ENCODE peak calls at places on chromosomes 3 and 15, in seven cellular contexts. H is H9, O is IMR-90, A is neuronal stem cell, R is mesendoderm, D is mesenchymal stem cell, E is H1. K is an unnamed sample.

GRCh38 chr15:58585668-58586461 is 154.1 kb downstream of the LIPC start:
- DNase-seq in A (no peak), O (no peak), D (no peak), E (no peak), R (no peak), H (no peak), K (no peak)

GRCh38 chr3:71421820-71422566 is 161.5 kb downstream of the FOXP1 start:
- DNase-seq in R (no peak), A (no peak), D (no peak), E (no peak), O (no peak), H (no peak), K (no peak)

GRCh38 chr15:42784705-42785104 is 47.8 kb upstream of the CDAN1 start:
- DNase-seq in R (no peak), O (no peak), E (no peak), D (no peak), A (no peak), H (no peak), K (no peak)

GRCh38 chr3:71247221-71247947 is 336.1 kb downstream of the FOXP1 start:
- DNase-seq in H (peak; percentile 75), O (peak; percentile 67), R (peak; percentile 94), E (no peak), A (no peak), D (no peak), K (no peak)

GRCh38 chr3:73611176-73611575 is 13.6 kb downstream of the PDZRN3 start:
- DNase-seq in A (no peak), D (peak; percentile 52), H (no peak), E (no peak), O (peak; percentile 36), R (no peak), K (no peak)

GRCh38 chr3:8762607-8763377 is 6.6 kb downstream of the OXTR start:
- DNase-seq in D (no peak), R (no peak), A (no peak), E (peak; percentile 34), O (no peak), H (peak; percentile 14), K (no peak)

GRCh38 chr15:70526974-70527325 is 236.4 kb downstream of the UACA start:
- DNase-seq in O (no peak), R (no peak), H (no peak), D (no peak), E (peak; percentile 17), A (no peak), K (no peak)

GRCh38 chr3:52293491-52294319 is 6.1 kb downstream of the GLYCTK start:
- DNase-seq in R (no peak), E (no peak), D (no peak), O (no peak), A (no peak), H (no peak), K (no peak)

GRCh38 chr3:172307143-172307560 is 141.1 kb downstream of the GHSR start:
- DNase-seq in D (peak; percentile 77), H (no peak), A (no peak), O (peak; percentile 70), R (no peak), E (no peak), K (peak; percentile 71)

GRCh38 chr15:58771621-58772235 is 626 bp downstream of the MINDY2 start:
- DNase-seq in R (peak; percentile 77), E (no peak), A (no peak), O (no peak), D (no peak), H (peak; percentile 70), K (peak; percentile 62)

GRCh38 chr15:32735948-32736347 is 18.1 kb downstream of the GREM1 start:
- DNase-seq in O (no peak), D (no peak), H (no peak), E (no peak), R (no peak), A (no peak), K (no peak)

GRCh38 chr15:68228971-68229385 is 550 bp downstream of the CLN6 start:
- DNase-seq in E (no peak), O (peak; percentile 9), H (no peak), D (no peak), R (peak; percentile 51), A (no peak), K (no peak)

GRCh38 chr15:88717342-88718017 is 78.7 kb downstream of the ISG20 start:
- DNase-seq in R (no peak), D (no peak), O (no peak), E (no peak), A (no peak), H (no peak), K (no peak)

GRCh38 chr15:63344737-63345390 is 36.8 kb downstream of the CA12 start:
- DNase-seq in D (peak; percentile 40), A (no peak), H (no peak), R (no peak), E (no peak), O (peak; percentile 47), K (no peak)

GRCh38 chr15:77023576-77024272 is 28.8 kb downstream of the PSTPIP1 start:
- DNase-seq in H (peak; percentile 28), R (no peak), D (no peak), A (no peak), O (no peak), E (no peak), K (no peak)

GRCh38 chr3:119794401-119794800 is 12.5 kb downstream of the NR1I2 start:
- DNase-seq in E (no peak), D (no peak), R (no peak), O (no peak), H (no peak), A (no peak), K (no peak)

GRCh38 chr3:119796785-119797184 is 14.9 kb downstream of the NR1I2 start:
- DNase-seq in E (no peak), A (no peak), D (no peak), O (no peak), R (no peak), H (no peak), K (no peak)

GRCh38 chr3:119796368-119796767 is 14.5 kb downstream of the NR1I2 start:
- DNase-seq in H (no peak), A (no peak), R (no peak), E (no peak), D (no peak), O (no peak), K (no peak)

GRCh38 chr3:119794971-119795612 is 13.2 kb downstream of the NR1I2 start:
- DNase-seq in H (peak; percentile 78), E (no peak), A (peak; percentile 64), R (peak; percentile 97), D (peak; percentile 11), O (no peak), K (peak; percentile 80)

DNA sequence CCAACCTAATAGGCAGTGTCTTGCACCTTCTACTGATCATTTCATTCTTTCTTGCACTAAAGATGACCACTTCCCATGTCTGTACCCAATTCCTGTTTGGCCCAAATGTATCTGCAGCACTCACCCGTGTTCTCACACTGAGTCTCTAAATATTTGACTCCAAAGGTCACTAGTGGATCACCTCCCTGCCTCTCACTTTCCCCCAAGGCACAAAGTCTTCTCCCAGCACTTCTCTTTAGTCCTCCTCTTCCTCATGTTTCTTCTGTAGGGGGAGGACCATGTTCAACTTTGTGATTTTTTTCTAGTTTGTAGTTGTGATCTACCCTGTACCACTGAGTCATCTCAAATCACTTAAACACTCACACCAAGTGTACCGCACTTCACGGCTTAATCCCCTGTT is 13.9 kb downstream of the NR1I2 start:
- DNase-seq in E (no peak), H (no peak), A (no peak), R (no peak), O (no peak), D (no peak), K (no peak)
- H3K4me2 ChIP-seq in E (no peak overlapping the region), H (no peak overlapping the region), A (no peak overlapping the region), R (no peak overlapping the region), O (no peak overlapping the region), D (no peak overlapping the region), K (peak overlapping the region; percentile 50)

DNA sequence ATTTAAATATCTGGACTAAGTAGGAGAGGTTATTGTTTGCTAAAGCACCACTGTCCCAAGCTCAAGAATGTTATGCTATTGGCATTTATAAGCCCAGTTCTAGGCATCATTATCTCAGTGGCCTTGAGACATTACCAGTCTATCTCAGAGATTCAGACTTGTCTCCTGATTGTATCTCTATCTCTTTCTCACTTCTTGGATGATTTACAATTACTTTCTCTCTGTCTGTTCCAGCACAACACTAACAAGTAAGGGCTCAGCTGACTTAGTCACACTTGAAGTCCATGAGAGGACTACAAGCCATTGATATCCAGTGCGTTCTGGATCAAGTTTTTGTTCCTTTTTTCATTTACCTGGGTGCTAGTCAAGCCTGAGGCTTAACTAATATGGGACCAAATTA is 60.2 kb downstream of the TRIM69 start:
- DNase-seq in A (no peak), H (no peak), E (no peak), O (no peak), D (no peak), R (no peak), K (no peak)
- H2BK5ac ChIP-seq in A (no peak overlapping the region), H (no peak overlapping the region), E (no peak overlapping the region), O (no peak overlapping the region), D (no peak overlapping the region), R (no peak overlapping the region), K (no peak overlapping the region)

DNA sequence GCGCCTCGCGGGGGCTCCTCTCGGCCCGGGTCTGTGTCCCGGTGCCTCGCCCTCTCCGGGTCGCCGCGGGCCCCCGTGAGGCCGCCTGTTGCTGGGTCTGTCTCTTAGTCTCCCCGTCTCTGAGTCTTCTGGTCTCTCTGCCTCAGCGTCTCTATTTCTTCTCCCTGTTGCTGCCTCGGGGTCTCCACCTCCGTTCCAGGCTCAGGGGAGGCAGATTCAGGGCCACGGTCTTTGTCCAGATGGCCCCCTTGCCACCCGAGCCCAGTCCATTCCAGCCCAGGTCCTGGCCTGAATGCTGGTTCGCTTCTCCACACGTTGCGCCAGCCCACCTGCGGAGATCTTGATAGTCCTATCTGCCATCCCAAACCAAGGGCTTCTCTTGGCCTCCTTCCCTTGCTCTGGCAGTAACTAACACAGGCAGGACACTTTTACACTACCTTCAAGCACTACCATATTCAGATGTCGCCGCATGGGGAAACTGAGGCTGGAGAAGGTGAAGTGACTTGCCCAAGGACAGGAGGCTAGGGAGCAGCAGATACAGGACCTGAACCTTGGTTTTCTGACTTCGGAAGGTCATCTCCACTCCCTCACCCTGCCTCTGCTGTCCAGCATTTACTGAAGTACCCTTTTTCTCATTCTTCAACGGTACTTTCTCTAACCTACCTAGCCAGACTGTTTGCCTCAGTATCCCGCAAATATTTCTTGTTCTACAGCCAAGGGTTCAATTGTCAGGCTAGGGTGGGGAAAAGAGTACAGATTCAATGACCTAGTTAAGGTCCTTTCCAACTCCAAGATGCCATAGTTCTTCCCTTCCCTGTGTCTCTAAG is 616 bp upstream of the IGDCC4 start:
- DNase-seq in R (peak; percentile 67), E (peak; percentile 64), H (peak; percentile 58), O (no peak), D (peak; percentile 7), A (no peak), K (peak; percentile 15)
- H3K4me2 ChIP-seq in R (peak overlapping the region; percentile 83), E (peak overlapping the region; percentile 92), H (peak overlapping the region; percentile 77), O (peak overlapping the region; percentile 34), D (peak overlapping the region; percentile 71), A (peak overlapping the region; percentile 85), K (peak overlapping the region; percentile 93)

GRCh38 chr3:149845570-149846244 is 32.7 kb downstream of the RNF13 start:
- DNase-seq in A (no peak), D (no peak), H (no peak), O (peak; percentile 1), E (no peak), R (no peak), K (no peak)

GRCh38 chr3:149848238-149848637 is 35.2 kb downstream of the RNF13 start:
- DNase-seq in R (no peak), O (no peak), A (no peak), E (no peak), D (no peak), H (no peak), K (peak; percentile 2)

GRCh38 chr3:149843502-149843901 is 30.5 kb downstream of the RNF13 start:
- DNase-seq in H (no peak), A (no peak), O (no peak), E (no peak), R (no peak), D (no peak), K (no peak)

GRCh38 chr3:149839874-149840273 is 26.9 kb downstream of the RNF13 start:
- DNase-seq in E (no peak), A (no peak), H (no peak), R (no peak), O (no peak), D (no peak), K (no peak)

GRCh38 chr3:149844073-149844472 is 31.1 kb downstream of the RNF13 start:
- DNase-seq in H (no peak), D (peak; percentile 6), A (no peak), E (no peak), O (no peak), R (no peak), K (no peak)
- H2BK5ac ChIP-seq in H (no peak overlapping the region), D (no peak overlapping the region), A (no peak overlapping the region), E (no peak overlapping the region), O (no peak overlapping the region), R (no peak overlapping the region), K (no peak overlapping the region)